ENCODE peak calls at places on chromosomes 1 and 21, in five cellular contexts. F is RKO; D is activated CD4-positive, alpha-beta T cell treated with anti-CD3 and anti-CD28 coated beads, Interleukin-2, amount 50 U/mL, for 1 hour; Y is mesendoderm; B is Ammon's horn. O is an unnamed sample.
A peak's percentile ranks its signal among the peaks of the same experiment; 100 is the strongest.

GRCh38 chr1:21317035-21317689 is 26.9 kb upstream of the ECE1 start:
- DNase-seq in F (no peak), D (no peak), Y (no peak), B (peak; percentile 73), O (no peak)

GRCh38 chr1:247077234-247077633 is 1.4 kb downstream of the ZNF670 start:
- DNase-seq in F (peak; percentile 46), D (no peak), Y (no peak), B (no peak), O (peak; percentile 10)

GRCh38 chr1:235831148-235831547 is 35.6 kb downstream of the LYST start:
- DNase-seq in F (peak; percentile 72), D (no peak), Y (no peak), B (peak; percentile 65), O (peak; percentile 8)

GRCh38 chr1:9128520-9129371 is at the start of gene GPR157:
- DNase-seq in F (peak; percentile 74), D (peak; percentile 79), Y (peak; percentile 73), B (peak; percentile 75), O (peak; percentile 100)

GRCh38 chr1:5297199-5297877 is 642.9 kb downstream of the AJAP1 start:
- DNase-seq in F (no peak), D (no peak), Y (no peak), B (peak; percentile 91), O (no peak)

GRCh38 chr1:13950637-13951036 is 250.6 kb downstream of the PRDM2 start:
- DNase-seq in F (no peak), D (no peak), Y (peak; percentile 51), B (no peak), O (no peak)

GRCh38 chr1:22255341-22256212 is 112.7 kb upstream of the WNT4 start:
- DNase-seq in F (no peak), D (no peak), Y (no peak), B (no peak), O (no peak)

GRCh38 chr21:35697321-35697808 is 363.0 kb downstream of the SETD4 start:
- DNase-seq in F (no peak), D (no peak), Y (no peak), B (peak; percentile 81), O (no peak)

GRCh38 chr1:21322681-21323016 is 32.4 kb upstream of the ECE1 start:
- DNase-seq in F (no peak), D (no peak), Y (no peak), B (no peak), O (no peak)

GRCh38 chr1:27296773-27297214 is 25.2 kb upstream of the TMEM222 start:
- DNase-seq in F (peak; percentile 63), D (peak; percentile 73), Y (peak; percentile 72), B (peak; percentile 60), O (peak; percentile 53)

GRCh38 chr1:20732588-20733360 is at the start of gene SH2D5:
- DNase-seq in F (peak; percentile 99), D (peak; percentile 57), Y (peak; percentile 93), B (peak; percentile 80), O (peak; percentile 89)

GRCh38 chr1:244239261-244239770 is 188.2 kb downstream of the ZBTB18 start:
- DNase-seq in F (no peak), D (no peak), Y (no peak), B (no peak), O (peak; percentile 64)

GRCh38 chr1:74395492-74395891 is 116.9 kb downstream of the LRRC53 start:
- DNase-seq in F (no peak), D (no peak), Y (no peak), B (no peak), O (no peak)

GRCh38 chr1:243293941-243294722 is 38.3 kb downstream of the SDCCAG8 start:
- DNase-seq in F (no peak), D (no peak), Y (peak; percentile 10), B (no peak), O (peak; percentile 2)

GRCh38 chr1:38006008-38006828 is 904 bp upstream of the FHL3 start:
- DNase-seq in F (no peak), D (no peak), Y (peak; percentile 40), B (no peak), O (no peak)

GRCh38 chr1:110672753-110673108 is 2.0 kb downstream of the KCNA3 start:
- DNase-seq in F (no peak), D (peak; percentile 32), Y (no peak), B (peak; percentile 11), O (no peak)

GRCh38 chr1:164417016-164417704 is 141.8 kb upstream of the PBX1 start:
- DNase-seq in F (no peak), D (no peak), Y (peak; percentile 81), B (no peak), O (no peak)

O was measured in RWPE1.